ENCODE peak calls at places on chromosomes 2 and 18, in seven cellular contexts. S is A549, Y is K562, D is GM12878, J is IMR-90, K is HepG2, E is H1. R is an unnamed sample.

GRCh38 chr2:53448591-53448990 is 319.0 kb upstream of the CHAC2 start:
- DNase-seq in S (no peak), Y (no peak), D (no peak), J (no peak), K (no peak), E (no peak), R (no peak)

GRCh38 chr18:45384137-45384998 is 230.9 kb upstream of the SLC14A2 start:
- DNase-seq in S (peak), Y (peak), D (peak), J (peak), K (peak), E (peak), R (peak)

GRCh38 chr2:30433902-30434301 is 13.1 kb upstream of the LCLAT1 start:
- DNase-seq in S (no peak), Y (no peak), D (no peak), J (no peak), K (peak), E (no peak), R (no peak)

GRCh38 chr2:201218780-201219179 is 35.8 kb downstream of the CASP10 start:
- DNase-seq in S (no peak), Y (no peak), D (no peak), J (peak), K (no peak), E (no peak), R (no peak)

GRCh38 chr18:10047237-10047636 is 133.4 kb downstream of the VAPA start:
- DNase-seq in S (no peak), Y (no peak), D (no peak), J (peak), K (no peak), E (no peak), R (no peak)

GRCh38 chr2:40416486-40416885 is 35.4 kb downstream of the SLC8A1 start:
- DNase-seq in S (no peak), Y (no peak), D (no peak), J (peak), K (no peak), E (no peak), R (no peak)

GRCh38 chr18:10131036-10131774 is 217.4 kb downstream of the VAPA start:
- DNase-seq in S (no peak), Y (no peak), D (no peak), J (no peak), K (no peak), E (no peak), R (no peak)

GRCh38 chr2:7022486-7022885 is 105.3 kb downstream of the RNF144A start:
- DNase-seq in S (no peak), Y (peak), D (no peak), J (no peak), K (no peak), E (no peak), R (no peak)

GRCh38 chr2:9821805-9822445 is 21.3 kb upstream of the TAF1B start:
- DNase-seq in S (no peak), Y (no peak), D (no peak), J (no peak), K (no peak), E (no peak), R (no peak)

GRCh38 chr2:236715511-236715961 is 145.9 kb downstream of the ACKR3 start:
- DNase-seq in S (no peak), Y (no peak), D (no peak), J (no peak), K (no peak), E (no peak), R (no peak)

GRCh38 chr2:1674766-1675397 is 69.4 kb downstream of the PXDN start:
- DNase-seq in S (no peak), Y (no peak), D (no peak), J (no peak), K (no peak), E (no peak), R (no peak)

GRCh38 chr2:144517825-144518699 is 1.9 kb downstream of the ZEB2 start:
- DNase-seq in S (no peak), Y (peak), D (no peak), J (no peak), K (no peak), E (no peak), R (no peak)

GRCh38 chr2:38982497-38982896 is 92.8 kb downstream of the ARHGEF33 start:
- DNase-seq in S (no peak), Y (no peak), D (no peak), J (no peak), K (no peak), E (no peak), R (no peak)

GRCh38 chr2:182499706-182500470 is 73.1 kb upstream of the PDE1A start:
- DNase-seq in S (no peak), Y (no peak), D (no peak), J (peak), K (no peak), E (no peak), R (no peak)

GRCh38 chr2:106963893-106964292 is 77.9 kb upstream of the ST6GAL2 start:
- DNase-seq in S (no peak), Y (no peak), D (no peak), J (no peak), K (no peak), E (no peak), R (no peak)

GRCh38 chr2:20224716-20225293 is at the start of gene SDC1:
- DNase-seq in S (peak), Y (peak), D (no peak), J (peak), K (no peak), E (peak), R (no peak)

GRCh38 chr2:237097911-237098702 is 12.4 kb downstream of the COPS8 start:
- DNase-seq in S (peak), Y (no peak), D (no peak), J (peak), K (no peak), E (no peak), R (no peak)

GRCh38 chr2:96427917-96428316 is 77.2 kb downstream of the NEURL3 start:
- DNase-seq in S (peak), Y (no peak), D (no peak), J (peak), K (peak), E (no peak), R (peak)

GRCh38 chr2:161044095-161044874 is 115.9 kb upstream of the TANK start:
- DNase-seq in S (no peak), Y (no peak), D (no peak), J (peak), K (no peak), E (no peak), R (no peak)

GRCh38 chr2:120330946-120331822 is 14.8 kb upstream of the INHBB start:
- DNase-seq in S (no peak), Y (no peak), D (no peak), J (no peak), K (no peak), E (no peak), R (no peak)

GRCh38 chr2:45643543-45644542 is 7.6 kb upstream of the PRKCE start:
- DNase-seq in S (peak), Y (peak), D (no peak), J (peak), K (peak), E (peak), R (no peak)

GRCh38 chr2:102764083-102764482 is 2.3 kb downstream of the TMEM182 start:
- DNase-seq in S (no peak), Y (no peak), D (no peak), J (peak), K (no peak), E (no peak), R (no peak)

GRCh38 chr2:50723549-50723948 is 308.4 kb downstream of the NRXN1 start:
- DNase-seq in S (no peak), Y (no peak), D (no peak), J (no peak), K (no peak), E (no peak), R (no peak)

GRCh38 chr2:239780236-239780997 is 244.7 kb downstream of the NDUFA10 start:
- DNase-seq in S (no peak), Y (no peak), D (no peak), J (no peak), K (no peak), E (peak), R (no peak)

GRCh38 chr2:148529745-148530144 is 114.8 kb upstream of the EPC2 start:
- DNase-seq in S (no peak), Y (no peak), D (no peak), J (no peak), K (no peak), E (no peak), R (no peak)

GRCh38 chr2:179412116-179412515 is 147.5 kb upstream of the SESTD1 start:
- DNase-seq in S (no peak), Y (no peak), D (no peak), J (peak), K (no peak), E (no peak), R (no peak)

GRCh38 chr2:117812443-117812842 is 2.0 kb upstream of the DDX18 start:
- DNase-seq in S (no peak), Y (no peak), D (no peak), J (no peak), K (no peak), E (no peak), R (no peak)

GRCh38 chr2:157933549-157933948 is 57.4 kb upstream of the ACVR1 start:
- DNase-seq in S (no peak), Y (no peak), D (no peak), J (no peak), K (no peak), E (no peak), R (no peak)

GRCh38 chr2:74080346-74080745 is 67.4 kb downstream of the BOLA3 start:
- DNase-seq in S (no peak), Y (peak), D (no peak), J (no peak), K (no peak), E (no peak), R (no peak)
- TF ChIP-seq CEBPB in S (no peak), Y (no peak), D (no peak), J (no peak), K (no peak), E (no peak), R (no peak)

DNA sequence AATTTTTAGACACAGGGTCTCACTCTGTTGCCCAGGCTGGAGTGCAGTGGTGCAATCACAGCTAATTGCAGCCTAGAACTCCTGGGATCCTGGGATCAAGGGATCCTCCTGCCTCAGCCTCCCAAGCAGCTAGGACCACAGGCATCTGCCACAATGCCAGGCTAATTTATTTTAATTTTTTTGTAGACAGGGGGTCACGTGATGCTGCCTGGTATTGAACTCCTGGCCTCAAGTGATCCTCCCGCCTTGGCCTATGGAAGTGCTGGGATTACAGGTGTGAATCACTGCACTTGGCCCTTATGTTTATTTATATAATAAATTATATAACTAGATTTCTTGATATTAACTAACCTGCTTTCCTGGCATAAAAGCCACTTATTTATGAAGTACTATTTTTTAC is 1081.7 kb upstream of the FANCL start:
- DNase-seq in S (no peak), Y (no peak), D (no peak), J (no peak), K (no peak), E (no peak), R (no peak)
- TF ChIP-seq CEBPB in S (no peak), Y (no peak), D (no peak), J (no peak), K (no peak), E (no peak), R (no peak)

GRCh38 chr18:79368681-79369080 is 27.0 kb upstream of the NFATC1 start:
- DNase-seq in S (no peak), Y (no peak), D (no peak), J (no peak), K (no peak), E (no peak), R (no peak)
- TF ChIP-seq CEBPB in S (no peak), Y (no peak), D (no peak), J (no peak), K (no peak), E (no peak), R (no peak)

DNA sequence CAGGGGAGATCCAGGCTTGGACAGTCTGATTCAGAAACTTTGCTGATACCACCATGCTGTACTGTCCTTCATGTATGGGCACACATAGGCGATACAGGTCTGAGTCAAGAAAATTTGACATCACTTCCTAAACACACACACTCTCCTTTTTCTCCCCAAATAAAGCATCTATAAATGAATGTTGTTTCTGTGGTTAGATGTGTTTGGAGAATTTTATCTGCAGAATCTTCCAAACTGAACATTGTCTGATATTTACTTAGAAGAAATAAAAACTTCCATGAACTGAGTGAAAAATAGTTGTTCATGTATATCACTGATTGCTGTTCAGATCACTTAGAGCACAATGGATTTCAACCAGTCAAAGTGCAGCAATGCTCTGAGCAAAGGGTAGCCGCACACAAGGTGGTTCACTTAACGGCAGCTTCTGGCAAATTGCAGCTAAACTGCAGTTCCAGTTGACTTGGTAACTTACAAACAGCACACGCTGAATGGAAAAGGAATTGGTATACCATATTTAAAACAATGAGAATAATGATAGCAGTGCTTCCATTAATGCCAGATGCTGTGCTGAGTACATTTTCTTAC is 10.0 kb upstream of the AGFG1 start:
- DNase-seq in S (no peak), Y (no peak), D (no peak), J (no peak), K (no peak), E (no peak), R (no peak)
- TF ChIP-seq CEBPB in S (no peak), Y (no peak), D (no peak), J (no peak), K (no peak), E (no peak), R (no peak)

DNA sequence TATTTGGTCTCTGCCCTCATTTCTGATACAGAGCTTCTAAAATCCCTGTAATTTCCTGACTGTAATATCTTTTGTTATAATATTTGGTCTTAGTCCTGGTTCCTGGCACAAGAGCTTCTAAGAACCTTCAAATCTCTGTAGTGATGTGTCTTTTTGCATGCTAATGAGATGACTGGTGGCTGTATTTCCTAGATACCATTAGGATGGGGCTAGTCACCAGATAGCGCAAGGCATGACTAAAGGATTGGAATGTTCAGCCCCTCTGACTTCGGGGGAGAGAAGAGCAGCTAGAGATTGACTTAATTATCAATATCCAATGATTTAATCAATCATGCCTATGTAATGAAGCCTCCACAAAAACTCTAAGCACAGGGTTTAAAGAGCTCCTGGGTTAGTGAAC is 620.8 kb upstream of the ACVR2A start:
- DNase-seq in S (no peak), Y (no peak), D (no peak), J (no peak), K (no peak), E (no peak), R (no peak)
- TF ChIP-seq CEBPB in S (no peak), Y (no peak), D (no peak), J (no peak), K (no peak), E (no peak), R (no peak)

R was measured in HCT116.